ENCODE peak calls at places on chromosomes 4 and X, in five cellular contexts. One of them, this sample, is unnamed.

GRCh38 chrX:65697915-65698796 is 30.7 kb downstream of the MSN start:
- DNase-seq in activated CD8-positive, alpha-beta memory T cell treated with anti-CD3 and anti-CD28 coated beads for 48 hours: peak; percentile 32
- DNase-seq in GM23248: peak; percentile 40
- DNase-seq in endodermal cell: no peak
- DNase-seq in retina: no peak
- DNase-seq in this sample: no peak

GRCh38 chr4:143701365-143701764 is 890 bp upstream of the FREM3 start:
- DNase-seq in retina: no peak
- DNase-seq in GM23248: no peak
- DNase-seq in endodermal cell: no peak
- DNase-seq in activated CD8-positive, alpha-beta memory T cell treated with anti-CD3 and anti-CD28 coated beads for 48 hours: no peak
- DNase-seq in this sample: no peak

GRCh38 chrX:23503835-23504539 is 163.3 kb upstream of the PRDX4 start:
- DNase-seq in endodermal cell: peak; percentile 84
- DNase-seq in GM23248: peak; percentile 62
- DNase-seq in activated CD8-positive, alpha-beta memory T cell treated with anti-CD3 and anti-CD28 coated beads for 48 hours: no peak
- DNase-seq in retina: no peak
- DNase-seq in this sample: peak; percentile 91

GRCh38 chr4:20318011-20318898 is 66.5 kb downstream of the SLIT2 start:
- DNase-seq in retina: no peak
- DNase-seq in activated CD8-positive, alpha-beta memory T cell treated with anti-CD3 and anti-CD28 coated beads for 48 hours: no peak
- DNase-seq in GM23248: peak; percentile 31
- DNase-seq in endodermal cell: no peak
- DNase-seq in this sample: no peak

GRCh38 chr4:8182858-8183725 is 16.0 kb upstream of the SH3TC1 start:
- DNase-seq in activated CD8-positive, alpha-beta memory T cell treated with anti-CD3 and anti-CD28 coated beads for 48 hours: no peak
- DNase-seq in endodermal cell: no peak
- DNase-seq in GM23248: peak; percentile 94
- DNase-seq in retina: no peak
- DNase-seq in this sample: no peak

GRCh38 chr4:129064717-129065116 is 28.6 kb downstream of the SCLT1 start:
- DNase-seq in retina: no peak
- DNase-seq in endodermal cell: no peak
- DNase-seq in activated CD8-positive, alpha-beta memory T cell treated with anti-CD3 and anti-CD28 coated beads for 48 hours: no peak
- DNase-seq in GM23248: peak; percentile 64
- DNase-seq in this sample: no peak

GRCh38 chrX:115399306-115399705 is 109.8 kb downstream of the LUZP4 start:
- DNase-seq in retina: no peak
- DNase-seq in GM23248: no peak
- DNase-seq in activated CD8-positive, alpha-beta memory T cell treated with anti-CD3 and anti-CD28 coated beads for 48 hours: no peak
- DNase-seq in endodermal cell: no peak
- DNase-seq in this sample: no peak

GRCh38 chr4:104394409-104394813 is 100.3 kb downstream of the CXXC4 start:
- DNase-seq in GM23248: no peak
- DNase-seq in activated CD8-positive, alpha-beta memory T cell treated with anti-CD3 and anti-CD28 coated beads for 48 hours: no peak
- DNase-seq in endodermal cell: no peak
- DNase-seq in retina: peak; percentile 75
- DNase-seq in this sample: no peak

GRCh38 chr4:147899512-147899911 is 167.6 kb downstream of the ARHGAP10 start:
- DNase-seq in activated CD8-positive, alpha-beta memory T cell treated with anti-CD3 and anti-CD28 coated beads for 48 hours: no peak
- DNase-seq in endodermal cell: no peak
- DNase-seq in retina: no peak
- DNase-seq in GM23248: peak; percentile 48
- DNase-seq in this sample: no peak

GRCh38 chrX:106752101-106752678 is 25.7 kb downstream of the RNF128 start:
- DNase-seq in GM23248: peak; percentile 13
- DNase-seq in endodermal cell: peak; percentile 57
- DNase-seq in activated CD8-positive, alpha-beta memory T cell treated with anti-CD3 and anti-CD28 coated beads for 48 hours: no peak
- DNase-seq in retina: no peak
- DNase-seq in this sample: no peak

GRCh38 chr4:36385951-36386561 is 104.6 kb downstream of the DTHD1 start:
- DNase-seq in endodermal cell: no peak
- DNase-seq in activated CD8-positive, alpha-beta memory T cell treated with anti-CD3 and anti-CD28 coated beads for 48 hours: no peak
- DNase-seq in retina: no peak
- DNase-seq in GM23248: no peak
- DNase-seq in this sample: no peak

GRCh38 chrX:140764401-140764919 is 54.9 kb downstream of the LINC00632 start:
- DNase-seq in retina: peak; percentile 76
- DNase-seq in activated CD8-positive, alpha-beta memory T cell treated with anti-CD3 and anti-CD28 coated beads for 48 hours: no peak
- DNase-seq in endodermal cell: peak; percentile 86
- DNase-seq in GM23248: peak; percentile 80
- DNase-seq in this sample: peak; percentile 69

GRCh38 chr4:5973486-5974220 is 44.6 kb downstream of the C4orf50 start:
- DNase-seq in endodermal cell: peak; percentile 39
- DNase-seq in activated CD8-positive, alpha-beta memory T cell treated with anti-CD3 and anti-CD28 coated beads for 48 hours: no peak
- DNase-seq in retina: no peak
- DNase-seq in GM23248: no peak
- DNase-seq in this sample: peak; percentile 11

GRCh38 chr4:128737098-128737513 is 72.4 kb upstream of the JADE1 start:
- DNase-seq in GM23248: no peak
- DNase-seq in endodermal cell: peak; percentile 47
- DNase-seq in activated CD8-positive, alpha-beta memory T cell treated with anti-CD3 and anti-CD28 coated beads for 48 hours: no peak
- DNase-seq in retina: no peak
- DNase-seq in this sample: no peak

GRCh38 chr4:121330180-121330665 is 50.6 kb downstream of the QRFPR start:
- DNase-seq in retina: no peak
- DNase-seq in GM23248: no peak
- DNase-seq in endodermal cell: no peak
- DNase-seq in activated CD8-positive, alpha-beta memory T cell treated with anti-CD3 and anti-CD28 coated beads for 48 hours: no peak
- DNase-seq in this sample: no peak

GRCh38 chr4:5361968-5362367 is 310.7 kb downstream of the STK32B start:
- DNase-seq in GM23248: peak; percentile 40
- DNase-seq in retina: no peak
- DNase-seq in activated CD8-positive, alpha-beta memory T cell treated with anti-CD3 and anti-CD28 coated beads for 48 hours: no peak
- DNase-seq in endodermal cell: no peak
- DNase-seq in this sample: no peak

GRCh38 chr4:1297456-1298325 is 8.0 kb downstream of the MAEA start:
- DNase-seq in activated CD8-positive, alpha-beta memory T cell treated with anti-CD3 and anti-CD28 coated beads for 48 hours: no peak
- DNase-seq in retina: no peak
- DNase-seq in endodermal cell: peak; percentile 78
- DNase-seq in GM23248: no peak
- DNase-seq in this sample: no peak

GRCh38 chrX:40524423-40524822 is 56.3 kb upstream of the ATP6AP2 start:
- DNase-seq in activated CD8-positive, alpha-beta memory T cell treated with anti-CD3 and anti-CD28 coated beads for 48 hours: no peak
- DNase-seq in endodermal cell: no peak
- DNase-seq in GM23248: peak; percentile 19
- DNase-seq in retina: no peak
- DNase-seq in this sample: no peak

GRCh38 chr4:175421506-175421905 is 390.6 kb downstream of the GPM6A start:
- DNase-seq in activated CD8-positive, alpha-beta memory T cell treated with anti-CD3 and anti-CD28 coated beads for 48 hours: no peak
- DNase-seq in retina: no peak
- DNase-seq in endodermal cell: no peak
- DNase-seq in GM23248: peak; percentile 73
- DNase-seq in this sample: no peak

GRCh38 chr4:148834804-148835598 is 392.8 kb upstream of the NR3C2 start:
- DNase-seq in retina: no peak
- DNase-seq in activated CD8-positive, alpha-beta memory T cell treated with anti-CD3 and anti-CD28 coated beads for 48 hours: no peak
- DNase-seq in GM23248: peak; percentile 68
- DNase-seq in endodermal cell: no peak
- DNase-seq in this sample: no peak

GRCh38 chrX:68808686-68809357 is 20.0 kb upstream of the EFNB1 start:
- DNase-seq in retina: no peak
- DNase-seq in endodermal cell: peak; percentile 68
- DNase-seq in activated CD8-positive, alpha-beta memory T cell treated with anti-CD3 and anti-CD28 coated beads for 48 hours: no peak
- DNase-seq in GM23248: peak; percentile 28
- DNase-seq in this sample: no peak

GRCh38 chrX:119539872-119540271 is 25.3 kb downstream of the STEEP1 start:
- DNase-seq in retina: no peak
- DNase-seq in endodermal cell: peak; percentile 49
- DNase-seq in activated CD8-positive, alpha-beta memory T cell treated with anti-CD3 and anti-CD28 coated beads for 48 hours: no peak
- DNase-seq in GM23248: no peak
- DNase-seq in this sample: no peak

GRCh38 chr4:60948008-60948407 is 252.1 kb upstream of the ADGRL3 start:
- DNase-seq in endodermal cell: no peak
- DNase-seq in activated CD8-positive, alpha-beta memory T cell treated with anti-CD3 and anti-CD28 coated beads for 48 hours: no peak
- DNase-seq in GM23248: no peak
- DNase-seq in retina: no peak
- DNase-seq in this sample: no peak

GRCh38 chrX:68912113-68912980 is 83.5 kb downstream of the EFNB1 start:
- DNase-seq in activated CD8-positive, alpha-beta memory T cell treated with anti-CD3 and anti-CD28 coated beads for 48 hours: no peak
- DNase-seq in endodermal cell: peak; percentile 81
- DNase-seq in GM23248: no peak
- DNase-seq in retina: peak; percentile 77
- DNase-seq in this sample: no peak

GRCh38 chrX:155027509-155028066 is 944 bp downstream of the FUNDC2 start:
- DNase-seq in GM23248: peak; percentile 83
- DNase-seq in endodermal cell: no peak
- DNase-seq in retina: peak; percentile 11
- DNase-seq in activated CD8-positive, alpha-beta memory T cell treated with anti-CD3 and anti-CD28 coated beads for 48 hours: no peak
- DNase-seq in this sample: no peak

GRCh38 chr4:76905521-76905920 is 7.6 kb upstream of the SOWAHB start:
- DNase-seq in endodermal cell: no peak
- DNase-seq in activated CD8-positive, alpha-beta memory T cell treated with anti-CD3 and anti-CD28 coated beads for 48 hours: no peak
- DNase-seq in retina: no peak
- DNase-seq in GM23248: peak; percentile 47
- DNase-seq in this sample: no peak

GRCh38 chrX:118182050-118182449 is 65.4 kb upstream of the KLHL13 start:
- DNase-seq in retina: no peak
- DNase-seq in endodermal cell: no peak
- DNase-seq in GM23248: peak; percentile 7
- DNase-seq in activated CD8-positive, alpha-beta memory T cell treated with anti-CD3 and anti-CD28 coated beads for 48 hours: no peak
- DNase-seq in this sample: no peak

GRCh38 chr4:53376900-53377299 is 541 bp upstream of the FIP1L1 start:
- DNase-seq in activated CD8-positive, alpha-beta memory T cell treated with anti-CD3 and anti-CD28 coated beads for 48 hours: no peak
- DNase-seq in retina: no peak
- DNase-seq in GM23248: peak; percentile 14
- DNase-seq in endodermal cell: no peak
- DNase-seq in this sample: no peak

GRCh38 chrX:100409316-100410082 is 574 bp downstream of the PCDH19 start:
- DNase-seq in endodermal cell: peak; percentile 65
- DNase-seq in GM23248: no peak
- DNase-seq in retina: no peak
- DNase-seq in activated CD8-positive, alpha-beta memory T cell treated with anti-CD3 and anti-CD28 coated beads for 48 hours: no peak
- DNase-seq in this sample: no peak

GRCh38 chr4:6804082-6804752 is 21.7 kb downstream of the KIAA0232 start:
- DNase-seq in activated CD8-positive, alpha-beta memory T cell treated with anti-CD3 and anti-CD28 coated beads for 48 hours: no peak
- DNase-seq in endodermal cell: no peak
- DNase-seq in GM23248: no peak
- DNase-seq in retina: no peak
- DNase-seq in this sample: no peak

GRCh38 chrX:17376381-17377046 is 1.5 kb downstream of the NHS start:
- DNase-seq in activated CD8-positive, alpha-beta memory T cell treated with anti-CD3 and anti-CD28 coated beads for 48 hours: no peak
- DNase-seq in GM23248: peak; percentile 47
- DNase-seq in endodermal cell: peak; percentile 61
- DNase-seq in retina: peak; percentile 49
- DNase-seq in this sample: peak; percentile 68

GRCh38 chr4:74056114-74056857 is 17.8 kb upstream of the CXCL3 start:
- DNase-seq in activated CD8-positive, alpha-beta memory T cell treated with anti-CD3 and anti-CD28 coated beads for 48 hours: no peak
- DNase-seq in GM23248: peak; percentile 83
- DNase-seq in endodermal cell: no peak
- DNase-seq in retina: no peak
- DNase-seq in this sample: no peak

GRCh38 chr4:94635172-94635571 is 122.6 kb upstream of the BMPR1B start:
- DNase-seq in activated CD8-positive, alpha-beta memory T cell treated with anti-CD3 and anti-CD28 coated beads for 48 hours: no peak
- DNase-seq in retina: no peak
- DNase-seq in endodermal cell: no peak
- DNase-seq in GM23248: peak; percentile 82
- DNase-seq in this sample: no peak

GRCh38 chr4:166290426-166290825 is 417.4 kb downstream of the TLL1 start:
- DNase-seq in retina: no peak
- DNase-seq in GM23248: no peak
- DNase-seq in endodermal cell: no peak
- DNase-seq in activated CD8-positive, alpha-beta memory T cell treated with anti-CD3 and anti-CD28 coated beads for 48 hours: no peak
- DNase-seq in this sample: no peak

GRCh38 chr4:15513545-15513944 is 43.9 kb downstream of the CC2D2A start:
- DNase-seq in activated CD8-positive, alpha-beta memory T cell treated with anti-CD3 and anti-CD28 coated beads for 48 hours: no peak
- DNase-seq in GM23248: no peak
- DNase-seq in retina: no peak
- DNase-seq in endodermal cell: no peak
- DNase-seq in this sample: no peak

GRCh38 chrX:68889244-68889643 is 60.4 kb downstream of the EFNB1 start:
- DNase-seq in endodermal cell: no peak
- DNase-seq in GM23248: no peak
- DNase-seq in activated CD8-positive, alpha-beta memory T cell treated with anti-CD3 and anti-CD28 coated beads for 48 hours: no peak
- DNase-seq in retina: no peak
- DNase-seq in this sample: no peak

GRCh38 chr4:1411436-1412375 is 5.5 kb upstream of the NKX1-1 start:
- DNase-seq in activated CD8-positive, alpha-beta memory T cell treated with anti-CD3 and anti-CD28 coated beads for 48 hours: no peak
- DNase-seq in retina: no peak
- DNase-seq in endodermal cell: peak; percentile 51
- DNase-seq in GM23248: no peak
- DNase-seq in this sample: no peak

GRCh38 chrX:112668476-112669404 is 11.0 kb downstream of the LHFPL1 start:
- DNase-seq in activated CD8-positive, alpha-beta memory T cell treated with anti-CD3 and anti-CD28 coated beads for 48 hours: no peak
- DNase-seq in GM23248: no peak
- DNase-seq in retina: no peak
- DNase-seq in endodermal cell: peak; percentile 68
- DNase-seq in this sample: no peak

This sample was measured in tibial artery.